ENCODE peak calls at places on chromosomes 6 and 20, in eight cellular contexts. One of them, this sample, is unnamed.

GRCh38 chr6:50655848-50656453 is 57.4 kb upstream of the TFAP2D start:
- DNase-seq in CD4-positive, alpha-beta memory T cell: no peak
- DNase-seq in activated naive CD4-positive, alpha-beta T cell treated with Interleukin-2 at 50 U/mL for 16 hours: no peak
- DNase-seq in HFF-Myc: no peak
- DNase-seq in PC-3: peak; percentile 39
- DNase-seq in A673: peak; percentile 39
- DNase-seq in nucleus accumbens: no peak
- DNase-seq in germinal center: peak; percentile 3
- DNase-seq in this sample: no peak

GRCh38 chr6:143570147-143570853 is 58.8 kb upstream of the FUCA2 start:
- DNase-seq in CD4-positive, alpha-beta memory T cell: no peak
- DNase-seq in activated naive CD4-positive, alpha-beta T cell treated with Interleukin-2 at 50 U/mL for 16 hours: no peak
- DNase-seq in HFF-Myc: no peak
- DNase-seq in PC-3: no peak
- DNase-seq in A673: no peak
- DNase-seq in nucleus accumbens: no peak
- DNase-seq in germinal center: no peak
- DNase-seq in this sample: no peak

GRCh38 chr20:35821807-35822242 is 50.0 kb downstream of the PHF20 start:
- DNase-seq in CD4-positive, alpha-beta memory T cell: no peak
- DNase-seq in activated naive CD4-positive, alpha-beta T cell treated with Interleukin-2 at 50 U/mL for 16 hours: no peak
- DNase-seq in HFF-Myc: no peak
- DNase-seq in PC-3: peak; percentile 62
- DNase-seq in A673: no peak
- DNase-seq in nucleus accumbens: no peak
- DNase-seq in germinal center: no peak
- DNase-seq in this sample: no peak

GRCh38 chr6:149334682-149335160 is 17.2 kb downstream of the TAB2 start:
- DNase-seq in CD4-positive, alpha-beta memory T cell: no peak
- DNase-seq in activated naive CD4-positive, alpha-beta T cell treated with Interleukin-2 at 50 U/mL for 16 hours: no peak
- DNase-seq in HFF-Myc: peak; percentile 55
- DNase-seq in PC-3: peak; percentile 83
- DNase-seq in A673: no peak
- DNase-seq in nucleus accumbens: no peak
- DNase-seq in germinal center: no peak
- DNase-seq in this sample: peak; percentile 70

GRCh38 chr6:142550310-142550709 is 248.5 kb downstream of the ADGRG6 start:
- DNase-seq in CD4-positive, alpha-beta memory T cell: no peak
- DNase-seq in activated naive CD4-positive, alpha-beta T cell treated with Interleukin-2 at 50 U/mL for 16 hours: no peak
- DNase-seq in HFF-Myc: no peak
- DNase-seq in PC-3: no peak
- DNase-seq in A673: no peak
- DNase-seq in nucleus accumbens: no peak
- DNase-seq in germinal center: no peak
- DNase-seq in this sample: no peak

GRCh38 chr6:61134028-61134427 is 1152.0 kb downstream of the KHDRBS2 start:
- DNase-seq in CD4-positive, alpha-beta memory T cell: no peak
- DNase-seq in activated naive CD4-positive, alpha-beta T cell treated with Interleukin-2 at 50 U/mL for 16 hours: no peak
- DNase-seq in HFF-Myc: no peak
- DNase-seq in PC-3: no peak
- DNase-seq in A673: no peak
- DNase-seq in nucleus accumbens: no peak
- DNase-seq in germinal center: no peak
- DNase-seq in this sample: no peak

GRCh38 chr6:142935553-142936517 is 9.1 kb downstream of the HIVEP2 start:
- DNase-seq in CD4-positive, alpha-beta memory T cell: peak; percentile 42
- DNase-seq in activated naive CD4-positive, alpha-beta T cell treated with Interleukin-2 at 50 U/mL for 16 hours: peak; percentile 44
- DNase-seq in HFF-Myc: no peak
- DNase-seq in PC-3: no peak
- DNase-seq in A673: no peak
- DNase-seq in nucleus accumbens: no peak
- DNase-seq in germinal center: no peak
- DNase-seq in this sample: no peak

GRCh38 chr6:158707120-158707519 is 57.3 kb downstream of the SYTL3 start:
- DNase-seq in CD4-positive, alpha-beta memory T cell: no peak
- DNase-seq in activated naive CD4-positive, alpha-beta T cell treated with Interleukin-2 at 50 U/mL for 16 hours: no peak
- DNase-seq in HFF-Myc: no peak
- DNase-seq in PC-3: peak; percentile 41
- DNase-seq in A673: no peak
- DNase-seq in nucleus accumbens: no peak
- DNase-seq in germinal center: no peak
- DNase-seq in this sample: peak; percentile 29

GRCh38 chr20:17177341-17177740 is 49.5 kb upstream of the PCSK2 start:
- DNase-seq in CD4-positive, alpha-beta memory T cell: no peak
- DNase-seq in activated naive CD4-positive, alpha-beta T cell treated with Interleukin-2 at 50 U/mL for 16 hours: no peak
- DNase-seq in HFF-Myc: no peak
- DNase-seq in PC-3: no peak
- DNase-seq in A673: no peak
- DNase-seq in nucleus accumbens: no peak
- DNase-seq in germinal center: no peak
- DNase-seq in this sample: no peak

GRCh38 chr6:155273438-155273837 is 9.6 kb downstream of the CLDN20 start:
- DNase-seq in CD4-positive, alpha-beta memory T cell: no peak
- DNase-seq in activated naive CD4-positive, alpha-beta T cell treated with Interleukin-2 at 50 U/mL for 16 hours: no peak
- DNase-seq in HFF-Myc: peak; percentile 98
- DNase-seq in PC-3: no peak
- DNase-seq in A673: peak; percentile 48
- DNase-seq in nucleus accumbens: no peak
- DNase-seq in germinal center: no peak
- DNase-seq in this sample: peak; percentile 36

GRCh38 chr20:10802201-10802600 is 128.4 kb upstream of the JAG1 start:
- DNase-seq in CD4-positive, alpha-beta memory T cell: no peak
- DNase-seq in activated naive CD4-positive, alpha-beta T cell treated with Interleukin-2 at 50 U/mL for 16 hours: no peak
- DNase-seq in HFF-Myc: no peak
- DNase-seq in PC-3: no peak
- DNase-seq in A673: no peak
- DNase-seq in nucleus accumbens: no peak
- DNase-seq in germinal center: no peak
- DNase-seq in this sample: no peak

GRCh38 chr20:52994184-52994970 is 22.2 kb downstream of the TSHZ2 start:
- DNase-seq in CD4-positive, alpha-beta memory T cell: no peak
- DNase-seq in activated naive CD4-positive, alpha-beta T cell treated with Interleukin-2 at 50 U/mL for 16 hours: no peak
- DNase-seq in HFF-Myc: no peak
- DNase-seq in PC-3: no peak
- DNase-seq in A673: no peak
- DNase-seq in nucleus accumbens: no peak
- DNase-seq in germinal center: no peak
- DNase-seq in this sample: no peak